ENCODE peak calls at places on chromosomes 16 and 17, in seven cellular contexts. J, W, K, O, D, V and P are unnamed samples.
A peak's percentile ranks its signal among the peaks of the same experiment; 100 is the strongest.

GRCh38 chr17:43018932-43019331 is 3.3 kb downstream of the VAT1 start:
- DNase-seq in J (no peak), W (no peak), K (no peak), O (no peak), D (no peak), V (no peak), P (no peak)

GRCh38 chr16:75433732-75434413 is 570 bp upstream of the CFDP1 start:
- DNase-seq in J (peak; percentile 92), W (peak; percentile 74), K (no peak), O (peak; percentile 70), D (peak; percentile 97), V (peak; percentile 97), P (peak; percentile 93)

GRCh38 chr16:7526736-7527135 is 194.1 kb downstream of the RBFOX1 start:
- DNase-seq in J (no peak), W (no peak), K (no peak), O (no peak), D (no peak), V (no peak), P (no peak)

GRCh38 chr17:2718150-2718938 is 6.8 kb upstream of the CLUH start:
- DNase-seq in J (no peak), W (no peak), K (no peak), O (no peak), D (no peak), V (no peak), P (no peak)

GRCh38 chr16:58853830-58854229 is 119.7 kb upstream of the GOT2 start:
- DNase-seq in J (no peak), W (no peak), K (no peak), O (no peak), D (no peak), V (no peak), P (peak; percentile 33)

GRCh38 chr17:81328925-81329278 is 33.8 kb upstream of the SLC38A10 start:
- DNase-seq in J (no peak), W (no peak), K (no peak), O (no peak), D (no peak), V (peak; percentile 13), P (no peak)

GRCh38 chr16:53131050-53131362 is 76.2 kb downstream of the CHD9 start:
- DNase-seq in J (no peak), W (no peak), K (no peak), O (no peak), D (no peak), V (no peak), P (no peak)

GRCh38 chr16:2365895-2366294 is 25.4 kb upstream of the ABCA3 start:
- DNase-seq in J (peak; percentile 18), W (no peak), K (no peak), O (peak; percentile 40), D (peak; percentile 40), V (peak; percentile 70), P (peak; percentile 55)

GRCh38 chr17:55273579-55274370 is 9.0 kb downstream of the HLF start:
- DNase-seq in J (no peak), W (peak; percentile 73), K (peak; percentile 73), O (no peak), D (no peak), V (peak; percentile 7), P (no peak)

GRCh38 chr17:30922235-30922993 is 669 bp downstream of the ADAP2 start:
- DNase-seq in J (no peak), W (peak; percentile 29), K (peak; percentile 29), O (no peak), D (no peak), V (peak; percentile 5), P (no peak)

GRCh38 chr17:29004081-29004692 is 1.6 kb downstream of the SEZ6 start:
- DNase-seq in J (peak; percentile 3), W (no peak), K (peak; percentile 32), O (no peak), D (no peak), V (peak; percentile 26), P (no peak)

GRCh38 chr16:81401035-81401950 is 43.3 kb upstream of the CMIP start:
- DNase-seq in J (peak; percentile 3), W (no peak), K (no peak), O (peak; percentile 41), D (peak; percentile 64), V (peak; percentile 82), P (no peak)

GRCh38 chr17:8643855-8644506 is 13.5 kb upstream of the MYH10 start:
- DNase-seq in J (no peak), W (no peak), K (no peak), O (no peak), D (no peak), V (no peak), P (no peak)

GRCh38 chr16:81319221-81319912 is 4.6 kb downstream of the GAN start:
- DNase-seq in J (peak; percentile 20), W (no peak), K (no peak), O (no peak), D (no peak), V (peak; percentile 52), P (no peak)

GRCh38 chr16:90020260-90020837 is 1.1 kb upstream of the DBNDD1 start:
- DNase-seq in J (no peak), W (no peak), K (no peak), O (no peak), D (no peak), V (no peak), P (no peak)

GRCh38 chr16:26672206-26672605 is 394.5 kb upstream of the C16orf82 start:
- DNase-seq in J (no peak), W (no peak), K (no peak), O (no peak), D (no peak), V (no peak), P (no peak)

GRCh38 chr16:69620564-69620963 is 54.8 kb downstream of the NFAT5 start:
- DNase-seq in J (no peak), W (no peak), K (no peak), O (no peak), D (no peak), V (peak; percentile 39), P (no peak)

GRCh38 chr16:85424260-85425060 is 188.7 kb upstream of the GSE1 start:
- DNase-seq in J (no peak), W (no peak), K (peak; percentile 11), O (no peak), D (no peak), V (no peak), P (no peak)

GRCh38 chr17:62994931-62995330 is 28.9 kb downstream of the TANC2 start:
- DNase-seq in J (no peak), W (no peak), K (no peak), O (no peak), D (no peak), V (peak; percentile 44), P (no peak)

GRCh38 chr17:71869833-71870545 is 250.8 kb upstream of the SOX9 start:
- DNase-seq in J (no peak), W (no peak), K (no peak), O (no peak), D (no peak), V (no peak), P (no peak)

GRCh38 chr16:81447383-81448101 is 2.9 kb downstream of the CMIP start:
- DNase-seq in J (no peak), W (peak; percentile 68), K (no peak), O (no peak), D (peak; percentile 25), V (no peak), P (no peak)

GRCh38 chr17:27956601-27957445 is 63.7 kb upstream of the LYRM9 start:
- DNase-seq in J (no peak), W (no peak), K (no peak), O (no peak), D (no peak), V (peak; percentile 50), P (no peak)

GRCh38 chr16:72811188-72811720 is 236.7 kb downstream of the ZFHX3 start:
- DNase-seq in J (no peak), W (no peak), K (no peak), O (no peak), D (no peak), V (peak; percentile 50), P (no peak)

GRCh38 chr16:11093578-11094074 is 149.3 kb downstream of the CLEC16A start:
- DNase-seq in J (no peak), W (no peak), K (no peak), O (no peak), D (no peak), V (no peak), P (no peak)

GRCh38 chr17:38730526-38731379 is 612 bp downstream of the CISD3 start:
- DNase-seq in J (no peak), W (peak; percentile 82), K (peak; percentile 81), O (no peak), D (peak; percentile 53), V (peak; percentile 66), P (no peak)

GRCh38 chr16:67561824-67562525 is 351 bp upstream of the CTCF start:
- DNase-seq in J (peak; percentile 91), W (peak; percentile 97), K (peak; percentile 97), O (peak; percentile 86), D (peak; percentile 96), V (peak; percentile 99), P (peak; percentile 79)

GRCh38 chr16:4769306-4769638 is 2.3 kb upstream of the ZNF500 start:
- DNase-seq in J (no peak), W (no peak), K (no peak), O (no peak), D (no peak), V (no peak), P (no peak)
- H3K4me3 ChIP-seq in J (no peak overlapping the region), W (no peak overlapping the region), K (no peak overlapping the region), O (no peak overlapping the region), D (no peak overlapping the region), V (no peak overlapping the region), P (peak overlapping the region; percentile 71)

GRCh38 chr16:66167564-66168291 is 198.8 kb upstream of the CDH5 start:
- DNase-seq in J (no peak), W (no peak), K (no peak), O (no peak), D (no peak), V (peak; percentile 98), P (no peak)
- TF ChIP-seq CTCF in J (peak; percentile 54), W (no peak), K (no peak), O (peak; percentile 25), D (no peak), V (peak; percentile 25), P (peak; percentile 48)

GRCh38 chr16:12901204-12901596 is 198 bp upstream of the SHISA9 start:
- DNase-seq in J (no peak), W (no peak), K (no peak), O (no peak), D (no peak), V (no peak), P (no peak)
- H3K4me3 ChIP-seq in J (no peak overlapping the region), W (no peak overlapping the region), K (no peak overlapping the region), O (no peak overlapping the region), D (no peak overlapping the region), V (no peak overlapping the region), P (peak overlapping the region; percentile 20)

DNA sequence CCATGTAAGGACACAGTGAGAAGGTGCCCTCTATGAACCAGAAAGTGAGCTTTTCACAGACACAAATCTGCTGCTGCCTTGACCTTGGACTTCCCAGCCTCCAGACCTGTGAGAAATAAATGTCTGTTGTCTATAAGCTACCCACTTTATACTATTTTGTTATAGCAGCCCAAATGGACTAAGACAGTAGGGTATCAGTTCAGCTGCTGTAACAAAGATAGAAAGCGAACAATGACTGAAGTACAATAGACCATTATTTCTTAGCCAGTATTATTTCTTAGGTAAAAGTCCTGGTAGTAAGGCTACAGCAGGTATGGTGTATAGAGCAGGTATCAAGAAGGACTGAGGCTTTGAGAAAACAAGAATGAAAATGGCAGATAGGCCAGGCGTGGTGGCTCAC is 117.0 kb downstream of the SLC39A11 start:
- DNase-seq in J (no peak), W (no peak), K (no peak), O (no peak), D (no peak), V (no peak), P (no peak)
- TF ChIP-seq CTCF in J (no peak), W (no peak), K (no peak), O (no peak), D (no peak), V (no peak), P (no peak)

GRCh38 chr17:4125552-4125951 is 17.3 kb downstream of the ZZEF1 start:
- DNase-seq in J (no peak), W (no peak), K (no peak), O (no peak), D (no peak), V (no peak), P (no peak)
- H3K4me3 ChIP-seq in J (no peak overlapping the region), W (no peak overlapping the region), K (no peak overlapping the region), O (no peak overlapping the region), D (no peak overlapping the region), V (no peak overlapping the region), P (no peak overlapping the region)